ENCODE peak calls at places on chromosome 10, in ten cellular contexts. F, U, W, X, P, N, M, B, G and Q are unnamed samples.

GRCh38 chr10:96488161-96488935 is 25.4 kb downstream of the TLL2 start:
- DNase-seq in F (no peak), U (no peak), W (no peak), X (no peak), P (no peak), N (no peak), M (no peak), B (no peak), G (no peak), Q (no peak)

GRCh38 chr10:81018898-81019890 is 481.5 kb downstream of the SH2D4B start:
- DNase-seq in F (peak), U (no peak), W (peak), X (no peak), P (peak), N (no peak), M (no peak), B (no peak), G (peak), Q (peak)

GRCh38 chr10:89425000-89425399 is 10.6 kb downstream of the IFIT5 start:
- DNase-seq in F (no peak), U (no peak), W (no peak), X (no peak), P (no peak), N (no peak), M (no peak), B (no peak), G (no peak), Q (no peak)

GRCh38 chr10:84837041-84837766 is 508.8 kb downstream of the CCSER2 start:
- DNase-seq in F (no peak), U (no peak), W (no peak), X (no peak), P (no peak), N (no peak), M (no peak), B (no peak), G (no peak), Q (no peak)

GRCh38 chr10:31739759-31740158 is 188.9 kb downstream of the ARHGAP12 start:
- DNase-seq in F (no peak), U (no peak), W (no peak), X (no peak), P (no peak), N (peak), M (peak), B (no peak), G (no peak), Q (no peak)

GRCh38 chr10:106474891-106475290 is 689.6 kb downstream of the SORCS1 start:
- DNase-seq in F (no peak), U (no peak), W (no peak), X (no peak), P (no peak), N (no peak), M (no peak), B (no peak), G (no peak), Q (no peak)

GRCh38 chr10:24299587-24300258 is 90.8 kb downstream of the KIAA1217 start:
- DNase-seq in F (no peak), U (peak), W (no peak), X (no peak), P (no peak), N (no peak), M (no peak), B (no peak), G (no peak), Q (no peak)

GRCh38 chr10:31034041-31034918 is 2.6 kb upstream of the ZNF438 start:
- DNase-seq in F (no peak), U (peak), W (no peak), X (no peak), P (no peak), N (peak), M (peak), B (no peak), G (no peak), Q (no peak)

GRCh38 chr10:60717852-60718251 is 60.4 kb upstream of the CDK1 start:
- DNase-seq in F (no peak), U (no peak), W (no peak), X (no peak), P (no peak), N (peak), M (no peak), B (no peak), G (no peak), Q (no peak)

GRCh38 chr10:12735843-12736462 is 265.6 kb downstream of the CCDC3 start:
- DNase-seq in F (no peak), U (no peak), W (no peak), X (no peak), P (no peak), N (no peak), M (no peak), B (no peak), G (no peak), Q (no peak)

GRCh38 chr10:63227207-63227895 is 94.2 kb downstream of the NRBF2 start:
- DNase-seq in F (no peak), U (no peak), W (no peak), X (no peak), P (no peak), N (no peak), M (no peak), B (no peak), G (no peak), Q (no peak)

GRCh38 chr10:24645784-24646183 is 77.9 kb downstream of the ARHGAP21 start:
- DNase-seq in F (no peak), U (no peak), W (no peak), X (no peak), P (no peak), N (no peak), M (no peak), B (no peak), G (no peak), Q (no peak)

GRCh38 chr10:63588436-63589180 is 67.4 kb downstream of the REEP3 start:
- DNase-seq in F (no peak), U (no peak), W (no peak), X (peak), P (no peak), N (no peak), M (no peak), B (no peak), G (no peak), Q (no peak)

GRCh38 chr10:50373821-50374501 is 122.6 kb upstream of the ASAH2 start:
- DNase-seq in F (no peak), U (no peak), W (no peak), X (no peak), P (no peak), N (no peak), M (no peak), B (no peak), G (no peak), Q (no peak)

GRCh38 chr10:33155720-33156638 is 178.5 kb downstream of the NRP1 start:
- DNase-seq in F (peak), U (peak), W (peak), X (no peak), P (no peak), N (no peak), M (no peak), B (no peak), G (no peak), Q (no peak)

GRCh38 chr10:21368022-21368582 is 157.4 kb downstream of the SKIDA1 start:
- DNase-seq in F (no peak), U (no peak), W (no peak), X (no peak), P (no peak), N (no peak), M (no peak), B (no peak), G (no peak), Q (no peak)

GRCh38 chr10:131891196-131891928 is 9.4 kb upstream of the PPP2R2D start:
- DNase-seq in F (peak), U (no peak), W (peak), X (no peak), P (peak), N (no peak), M (no peak), B (no peak), G (peak), Q (peak)

GRCh38 chr10:132684164-132684891 is 101.6 kb downstream of the NKX6-2 start:
- DNase-seq in F (no peak), U (no peak), W (peak), X (no peak), P (no peak), N (no peak), M (no peak), B (peak), G (no peak), Q (no peak)

GRCh38 chr10:32376780-32377179 is 29.8 kb upstream of the EPC1 start:
- DNase-seq in F (no peak), U (no peak), W (no peak), X (no peak), P (no peak), N (no peak), M (no peak), B (no peak), G (no peak), Q (no peak)

GRCh38 chr10:20215547-20216152 is 399.4 kb downstream of the PLXDC2 start:
- DNase-seq in F (no peak), U (no peak), W (no peak), X (no peak), P (no peak), N (no peak), M (no peak), B (no peak), G (no peak), Q (no peak)

GRCh38 chr10:86793696-86794095 is 37.3 kb downstream of the BMPR1A start:
- DNase-seq in F (no peak), U (no peak), W (no peak), X (peak), P (no peak), N (no peak), M (no peak), B (no peak), G (no peak), Q (no peak)

GRCh38 chr10:58477902-58478301 is 34.8 kb upstream of the BICC1 start:
- DNase-seq in F (no peak), U (no peak), W (no peak), X (no peak), P (no peak), N (no peak), M (no peak), B (no peak), G (no peak), Q (no peak)

GRCh38 chr10:120394446-120394845 is 62.6 kb upstream of the PLPP4 start:
- DNase-seq in F (no peak), U (no peak), W (no peak), X (no peak), P (no peak), N (no peak), M (no peak), B (no peak), G (no peak), Q (no peak)

GRCh38 chr10:119104653-119105024 is 726 bp downstream of the DENND10 start:
- DNase-seq in F (no peak), U (no peak), W (peak), X (peak), P (peak), N (no peak), M (no peak), B (no peak), G (peak), Q (peak)

GRCh38 chr10:118412132-118412531 is 70.0 kb upstream of the FAM204A start:
- DNase-seq in F (no peak), U (no peak), W (no peak), X (no peak), P (no peak), N (no peak), M (no peak), B (no peak), G (no peak), Q (no peak)

GRCh38 chr10:44263771-44264170 is 121.1 kb downstream of the CXCL12 start:
- DNase-seq in F (no peak), U (no peak), W (no peak), X (no peak), P (no peak), N (no peak), M (no peak), B (no peak), G (no peak), Q (no peak)

GRCh38 chr10:120456143-120456625 is 843 bp upstream of the PLPP4 start:
- DNase-seq in F (no peak), U (no peak), W (peak), X (no peak), P (no peak), N (no peak), M (no peak), B (no peak), G (peak), Q (no peak)

GRCh38 chr10:119251315-119251708 is 43.9 kb downstream of the GRK5 start:
- DNase-seq in F (no peak), U (no peak), W (no peak), X (no peak), P (no peak), N (no peak), M (peak), B (no peak), G (no peak), Q (no peak)

GRCh38 chr10:113960617-113961260 is 82.9 kb upstream of the ADRB1 start:
- DNase-seq in F (no peak), U (no peak), W (no peak), X (peak), P (no peak), N (no peak), M (no peak), B (no peak), G (no peak), Q (no peak)

GRCh38 chr10:3926675-3927525 is 141.9 kb upstream of the KLF6 start:
- DNase-seq in F (no peak), U (no peak), W (no peak), X (no peak), P (no peak), N (no peak), M (no peak), B (no peak), G (no peak), Q (no peak)

GRCh38 chr10:108167766-108168165 is 1003.3 kb upstream of the SORCS1 start:
- DNase-seq in F (no peak), U (no peak), W (no peak), X (no peak), P (no peak), N (no peak), M (no peak), B (no peak), G (no peak), Q (no peak)

DNA sequence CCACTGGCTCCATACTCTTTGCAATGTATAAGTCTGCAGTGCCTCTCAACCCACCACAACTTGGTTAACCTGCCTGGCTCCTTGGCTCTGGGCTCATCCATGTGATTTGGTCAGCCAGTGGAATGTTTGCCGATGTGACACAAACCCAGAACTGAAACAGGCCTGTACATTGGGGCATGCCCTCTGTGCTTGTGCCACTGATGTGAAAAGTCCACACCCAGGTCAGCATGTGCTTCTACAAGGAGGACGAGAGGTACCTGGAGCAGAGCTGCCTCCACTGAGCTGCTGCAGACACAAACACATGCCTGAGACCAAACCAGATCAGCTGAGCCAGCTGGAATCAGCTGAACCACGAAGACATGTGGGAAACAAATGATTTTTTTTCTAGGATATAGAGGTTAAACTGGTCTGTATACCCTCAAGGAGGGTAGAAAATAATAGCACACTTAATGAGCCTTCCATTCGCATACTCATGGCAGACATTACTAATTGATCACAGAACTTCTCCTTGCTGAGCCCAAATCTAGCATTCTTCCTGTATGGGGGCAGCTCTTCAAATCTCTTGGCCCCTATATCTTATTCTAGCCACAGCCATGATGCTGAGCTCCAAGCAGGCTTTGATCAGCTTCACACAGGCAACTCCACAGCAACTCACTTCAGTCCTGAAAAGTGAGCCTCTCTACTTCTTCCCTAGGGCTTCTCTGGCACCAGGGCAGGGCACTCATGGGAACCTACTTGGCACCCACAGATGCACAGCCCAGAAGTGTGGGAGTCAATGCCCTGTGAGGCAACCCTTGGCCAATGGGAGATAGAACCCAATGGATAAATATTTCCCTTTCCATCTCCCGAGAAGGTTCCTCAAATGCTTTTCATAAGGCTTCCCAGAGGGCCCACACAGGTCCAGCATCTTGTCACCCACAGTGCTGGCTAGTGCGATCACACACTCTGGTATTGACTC is 18.6 kb downstream of the PYROXD2 start:
- DNase-seq in F (no peak), U (no peak), W (no peak), X (no peak), P (no peak), N (no peak), M (no peak), B (no peak), G (no peak), Q (no peak)
- TF ChIP-seq CTCF in F (no peak), U (no peak), W (no peak), X (no peak), P (no peak), N (no peak), M (no peak), B (no peak), G (no peak), Q (no peak)

GRCh38 chr10:127797339-127797738 is 60.4 kb downstream of the FOXI2 start:
- DNase-seq in F (no peak), U (no peak), W (no peak), X (no peak), P (no peak), N (no peak), M (no peak), B (no peak), G (no peak), Q (no peak)
- TF ChIP-seq CTCF in F (no peak), U (no peak), W (no peak), X (no peak), P (no peak), N (no peak), M (no peak), B (no peak), G (no peak), Q (no peak)

GRCh38 chr10:1170867-1171180 is 114.6 kb downstream of the WDR37 start:
- DNase-seq in F (no peak), U (no peak), W (no peak), X (no peak), P (no peak), N (no peak), M (no peak), B (no peak), G (no peak), Q (no peak)

GRCh38 chr10:1172256-1172975 is 116.2 kb downstream of the WDR37 start:
- DNase-seq in F (no peak), U (no peak), W (no peak), X (no peak), P (peak), N (no peak), M (no peak), B (no peak), G (no peak), Q (no peak)

GRCh38 chr10:1169981-1170866 is 114.0 kb downstream of the WDR37 start:
- DNase-seq in F (no peak), U (no peak), W (no peak), X (no peak), P (no peak), N (no peak), M (no peak), B (no peak), G (no peak), Q (no peak)

GRCh38 chr10:1171586-1171985 is 115.4 kb downstream of the WDR37 start:
- DNase-seq in F (no peak), U (no peak), W (no peak), X (no peak), P (no peak), N (no peak), M (no peak), B (no peak), G (no peak), Q (no peak)

GRCh38 chr10:1171182-1171581 is 115.0 kb downstream of the WDR37 start:
- DNase-seq in F (no peak), U (no peak), W (no peak), X (no peak), P (peak), N (no peak), M (no peak), B (no peak), G (no peak), Q (no peak)
- TF ChIP-seq CTCF in F (no peak), U (no peak), W (no peak), X (no peak), P (no peak), N (no peak), M (no peak), B (no peak), G (no peak), Q (no peak)

GRCh38 chr10:17409170-17409733 is 45.1 kb downstream of the ST8SIA6 start:
- DNase-seq in F (no peak), U (no peak), W (no peak), X (no peak), P (no peak), N (no peak), M (no peak), B (no peak), G (no peak), Q (no peak)
- TF ChIP-seq CTCF in F (peak), U (peak), W (peak), X (peak), P (peak), N (peak), M (peak), B (no peak), G (peak), Q (peak)

GRCh38 chr10:5165738-5166137 is 19.2 kb downstream of the AKR1C8 start:
- DNase-seq in F (no peak), U (no peak), W (no peak), X (no peak), P (no peak), N (no peak), M (no peak), B (no peak), G (no peak), Q (no peak)
- TF ChIP-seq CTCF in F (no peak), U (no peak), W (no peak), X (no peak), P (no peak), N (no peak), M (no peak), B (no peak), G (no peak), Q (no peak)

GRCh38 chr10:17454181-17454800 is at the start of gene ST8SIA6:
- DNase-seq in F (peak), U (no peak), W (peak), X (peak), P (peak), N (no peak), M (no peak), B (peak), G (peak), Q (peak)
- TF ChIP-seq CTCF in F (no peak), U (no peak), W (no peak), X (no peak), P (no peak), N (no peak), M (no peak), B (peak), G (no peak), Q (no peak)

DNA sequence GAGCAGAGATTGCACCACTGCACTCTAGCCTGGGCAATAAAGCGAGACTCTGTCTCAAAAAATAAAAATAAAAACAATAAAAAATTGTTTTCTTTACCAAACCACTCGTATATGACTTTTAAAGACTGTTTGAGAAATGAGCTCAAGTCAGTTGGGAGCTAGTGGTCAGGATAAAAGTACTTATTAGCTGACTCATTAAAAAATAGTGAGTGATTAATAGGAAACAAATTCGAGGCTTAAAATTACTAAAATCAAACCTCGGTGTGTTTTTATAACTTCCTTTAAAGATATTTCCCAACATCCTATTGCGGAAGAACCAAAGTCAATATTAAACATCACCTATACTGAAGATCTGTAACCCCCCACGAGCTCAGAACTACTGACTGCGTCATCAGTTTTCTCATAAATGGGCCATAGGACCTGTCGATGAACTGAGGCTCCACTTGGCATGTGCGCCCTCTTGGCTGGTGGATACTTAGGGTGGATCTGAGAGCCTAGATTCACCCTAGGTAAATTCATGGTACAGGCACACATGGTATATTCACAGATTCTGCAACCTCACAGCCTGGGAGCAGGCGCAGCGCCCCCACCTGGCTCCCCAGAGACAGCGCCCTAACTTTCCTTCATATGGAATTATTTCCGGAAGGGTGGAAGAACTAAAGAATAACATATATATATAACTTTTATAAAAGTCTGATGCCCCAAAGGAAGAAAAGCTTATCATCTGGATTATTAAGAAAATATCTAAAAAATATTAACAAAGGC is 9.2 kb downstream of the MKI67 start:
- DNase-seq in F (peak), U (no peak), W (no peak), X (no peak), P (no peak), N (no peak), M (no peak), B (no peak), G (no peak), Q (no peak)
- TF ChIP-seq CTCF in F (peak), U (no peak), W (no peak), X (no peak), P (no peak), N (peak), M (peak), B (no peak), G (peak), Q (peak)

GRCh38 chr10:125734823-125735222 is 15.3 kb downstream of the EDRF1 start:
- DNase-seq in F (no peak), U (no peak), W (no peak), X (no peak), P (no peak), N (no peak), M (no peak), B (no peak), G (no peak), Q (no peak)
- TF ChIP-seq CTCF in F (peak), U (peak), W (no peak), X (no peak), P (peak), N (no peak), M (no peak), B (no peak), G (no peak), Q (peak)